ENCODE peak calls at places on chromosome 19, in ten cellular contexts. One of them, this sample, is unnamed.

GRCh38 chr19:56836059-56836458 is 4.5 kb downstream of the PEG3 start:
- DNase-seq in WTC11: no peak
- DNase-seq in kidney: no peak
- DNase-seq in nephron progenitor cell: no peak
- DNase-seq in AG04449: no peak
- DNase-seq in fibroblast of mammary gland: no peak
- DNase-seq in psoas muscle: no peak
- DNase-seq in testis: no peak
- DNase-seq in GM23338: no peak
- DNase-seq in fibroblast of the aortic adventitia: no peak
- DNase-seq in this sample: no peak

GRCh38 chr19:23957660-23958281 is 43.1 kb downstream of the ZNF726 start:
- DNase-seq in nephron progenitor cell: no peak
- DNase-seq in WTC11: no peak
- DNase-seq in fibroblast of the aortic adventitia: peak; percentile 3
- DNase-seq in fibroblast of mammary gland: peak; percentile 92
- DNase-seq in GM23338: no peak
- DNase-seq in AG04449: peak; percentile 14
- DNase-seq in testis: no peak
- DNase-seq in psoas muscle: no peak
- DNase-seq in kidney: peak; percentile 55
- DNase-seq in this sample: no peak

GRCh38 chr19:12580180-12580694 is 29.0 kb upstream of the ZNF564 start:
- DNase-seq in GM23338: no peak
- DNase-seq in psoas muscle: no peak
- DNase-seq in kidney: no peak
- DNase-seq in WTC11: no peak
- DNase-seq in AG04449: peak; percentile 59
- DNase-seq in testis: no peak
- DNase-seq in fibroblast of the aortic adventitia: no peak
- DNase-seq in nephron progenitor cell: no peak
- DNase-seq in fibroblast of mammary gland: peak; percentile 41
- DNase-seq in this sample: no peak

GRCh38 chr19:45424191-45425058 is 708 bp upstream of the ERCC1 start:
- DNase-seq in fibroblast of the aortic adventitia: peak; percentile 89
- DNase-seq in GM23338: peak; percentile 82
- DNase-seq in nephron progenitor cell: peak; percentile 45
- DNase-seq in AG04449: peak; percentile 79
- DNase-seq in kidney: peak; percentile 93
- DNase-seq in psoas muscle: peak; percentile 82
- DNase-seq in fibroblast of mammary gland: peak; percentile 97
- DNase-seq in WTC11: peak; percentile 60
- DNase-seq in testis: peak; percentile 53
- DNase-seq in this sample: no peak

GRCh38 chr19:41892173-41892902 is 9.4 kb downstream of the ARHGEF1 start:
- DNase-seq in AG04449: no peak
- DNase-seq in nephron progenitor cell: no peak
- DNase-seq in kidney: no peak
- DNase-seq in fibroblast of the aortic adventitia: no peak
- DNase-seq in testis: no peak
- DNase-seq in GM23338: no peak
- DNase-seq in WTC11: no peak
- DNase-seq in fibroblast of mammary gland: no peak
- DNase-seq in psoas muscle: no peak
- DNase-seq in this sample: no peak

GRCh38 chr19:43780706-43781525 is at the start of gene KCNN4:
- DNase-seq in testis: no peak
- DNase-seq in kidney: peak; percentile 74
- DNase-seq in nephron progenitor cell: no peak
- DNase-seq in fibroblast of the aortic adventitia: peak; percentile 58
- DNase-seq in psoas muscle: no peak
- DNase-seq in GM23338: no peak
- DNase-seq in fibroblast of mammary gland: peak; percentile 87
- DNase-seq in WTC11: no peak
- DNase-seq in AG04449: no peak
- DNase-seq in this sample: peak; percentile 70

GRCh38 chr19:20238025-20238623 is 71.1 kb downstream of the ZNF486 start:
- DNase-seq in fibroblast of mammary gland: peak; percentile 85
- DNase-seq in fibroblast of the aortic adventitia: peak; percentile 72
- DNase-seq in nephron progenitor cell: peak; percentile 78
- DNase-seq in GM23338: peak; percentile 99
- DNase-seq in testis: peak; percentile 97
- DNase-seq in kidney: peak; percentile 95
- DNase-seq in psoas muscle: peak; percentile 81
- DNase-seq in AG04449: peak; percentile 31
- DNase-seq in WTC11: peak; percentile 97
- DNase-seq in this sample: peak; percentile 79

GRCh38 chr19:44588753-44589112 is 24.6 kb upstream of the IGSF23 start:
- DNase-seq in nephron progenitor cell: no peak
- DNase-seq in AG04449: no peak
- DNase-seq in psoas muscle: no peak
- DNase-seq in fibroblast of the aortic adventitia: no peak
- DNase-seq in GM23338: no peak
- DNase-seq in kidney: no peak
- DNase-seq in fibroblast of mammary gland: no peak
- DNase-seq in WTC11: no peak
- DNase-seq in testis: no peak
- DNase-seq in this sample: no peak

GRCh38 chr19:18419699-18420460 is 682 bp downstream of the SSBP4 start:
- DNase-seq in testis: no peak
- DNase-seq in AG04449: no peak
- DNase-seq in psoas muscle: peak; percentile 51
- DNase-seq in GM23338: peak; percentile 55
- DNase-seq in fibroblast of the aortic adventitia: no peak
- DNase-seq in fibroblast of mammary gland: no peak
- DNase-seq in WTC11: no peak
- DNase-seq in kidney: peak; percentile 84
- DNase-seq in nephron progenitor cell: peak; percentile 46
- DNase-seq in this sample: no peak

GRCh38 chr19:41588497-41589209 is 12.7 kb downstream of the CEACAM21 start:
- DNase-seq in nephron progenitor cell: peak; percentile 67
- DNase-seq in psoas muscle: no peak
- DNase-seq in GM23338: peak; percentile 65
- DNase-seq in AG04449: no peak
- DNase-seq in testis: peak; percentile 39
- DNase-seq in kidney: no peak
- DNase-seq in fibroblast of the aortic adventitia: peak; percentile 32
- DNase-seq in WTC11: peak; percentile 69
- DNase-seq in fibroblast of mammary gland: peak; percentile 14
- DNase-seq in this sample: no peak

GRCh38 chr19:6091771-6092291 is 18.5 kb downstream of the RFX2 start:
- DNase-seq in WTC11: no peak
- DNase-seq in GM23338: no peak
- DNase-seq in fibroblast of mammary gland: peak; percentile 45
- DNase-seq in nephron progenitor cell: no peak
- DNase-seq in AG04449: no peak
- DNase-seq in testis: no peak
- DNase-seq in fibroblast of the aortic adventitia: peak; percentile 80
- DNase-seq in psoas muscle: no peak
- DNase-seq in kidney: no peak
- DNase-seq in this sample: no peak

GRCh38 chr19:49932731-49933131 is 3.4 kb upstream of the NUP62 start:
- DNase-seq in psoas muscle: no peak
- DNase-seq in AG04449: no peak
- DNase-seq in WTC11: no peak
- DNase-seq in fibroblast of the aortic adventitia: no peak
- DNase-seq in nephron progenitor cell: no peak
- DNase-seq in kidney: no peak
- DNase-seq in fibroblast of mammary gland: no peak
- DNase-seq in GM23338: no peak
- DNase-seq in testis: no peak
- DNase-seq in this sample: no peak

GRCh38 chr19:14398563-14398962 is 17.3 kb downstream of the ADGRE5 start:
- DNase-seq in fibroblast of the aortic adventitia: no peak
- DNase-seq in nephron progenitor cell: no peak
- DNase-seq in WTC11: no peak
- DNase-seq in testis: no peak
- DNase-seq in GM23338: no peak
- DNase-seq in psoas muscle: no peak
- DNase-seq in fibroblast of mammary gland: no peak
- DNase-seq in AG04449: no peak
- DNase-seq in kidney: peak; percentile 23
- DNase-seq in this sample: no peak

GRCh38 chr19:44587863-44588752 is 25.3 kb upstream of the IGSF23 start:
- DNase-seq in kidney: no peak
- DNase-seq in fibroblast of the aortic adventitia: peak; percentile 96
- DNase-seq in testis: no peak
- DNase-seq in WTC11: no peak
- DNase-seq in psoas muscle: no peak
- DNase-seq in GM23338: no peak
- DNase-seq in AG04449: peak; percentile 89
- DNase-seq in fibroblast of mammary gland: peak; percentile 85
- DNase-seq in nephron progenitor cell: no peak
- DNase-seq in this sample: no peak

GRCh38 chr19:49890349-49891311 is 6.1 kb downstream of the IL4I1 start:
- DNase-seq in testis: peak; percentile 57
- DNase-seq in AG04449: no peak
- DNase-seq in fibroblast of the aortic adventitia: no peak
- DNase-seq in fibroblast of mammary gland: no peak
- DNase-seq in kidney: no peak
- DNase-seq in nephron progenitor cell: peak; percentile 85
- DNase-seq in WTC11: peak; percentile 85
- DNase-seq in psoas muscle: no peak
- DNase-seq in GM23338: peak; percentile 80
- DNase-seq in this sample: peak; percentile 68

GRCh38 chr19:46586294-46586693 is 14.8 kb upstream of the CALM3 start:
- DNase-seq in fibroblast of the aortic adventitia: no peak
- DNase-seq in GM23338: no peak
- DNase-seq in testis: no peak
- DNase-seq in psoas muscle: no peak
- DNase-seq in fibroblast of mammary gland: no peak
- DNase-seq in nephron progenitor cell: no peak
- DNase-seq in WTC11: no peak
- DNase-seq in kidney: no peak
- DNase-seq in AG04449: no peak
- DNase-seq in this sample: no peak

GRCh38 chr19:49997709-49998108 is 27.5 kb downstream of the VRK3 start:
- DNase-seq in psoas muscle: no peak
- DNase-seq in GM23338: peak; percentile 85
- DNase-seq in fibroblast of mammary gland: peak; percentile 30
- DNase-seq in testis: peak; percentile 37
- DNase-seq in kidney: no peak
- DNase-seq in fibroblast of the aortic adventitia: peak; percentile 15
- DNase-seq in AG04449: no peak
- DNase-seq in nephron progenitor cell: peak; percentile 26
- DNase-seq in WTC11: peak; percentile 54
- DNase-seq in this sample: no peak

GRCh38 chr19:4744451-4745170 is 21.0 kb upstream of the DPP9 start:
- DNase-seq in AG04449: peak; percentile 75
- DNase-seq in kidney: no peak
- DNase-seq in testis: peak; percentile 91
- DNase-seq in fibroblast of mammary gland: peak; percentile 96
- DNase-seq in psoas muscle: no peak
- DNase-seq in fibroblast of the aortic adventitia: peak; percentile 95
- DNase-seq in nephron progenitor cell: no peak
- DNase-seq in GM23338: no peak
- DNase-seq in WTC11: no peak
- DNase-seq in this sample: no peak
- TF ChIP-seq CTCF in AG04449: no peak
- TF ChIP-seq CTCF in kidney: no peak
- TF ChIP-seq CTCF in testis: no peak
- TF ChIP-seq CTCF in fibroblast of mammary gland: no peak
- TF ChIP-seq CTCF in psoas muscle: no peak
- TF ChIP-seq CTCF in fibroblast of the aortic adventitia: no peak
- TF ChIP-seq CTCF in nephron progenitor cell: no peak
- TF ChIP-seq CTCF in GM23338: no peak
- TF ChIP-seq CTCF in WTC11: no peak
- TF ChIP-seq CTCF in this sample: no peak

GRCh38 chr19:11020982-11021759 is 60.3 kb downstream of the SMARCA4 start:
- DNase-seq in psoas muscle: no peak
- DNase-seq in nephron progenitor cell: no peak
- DNase-seq in kidney: no peak
- DNase-seq in fibroblast of the aortic adventitia: no peak
- DNase-seq in AG04449: no peak
- DNase-seq in GM23338: no peak
- DNase-seq in fibroblast of mammary gland: peak; percentile 27
- DNase-seq in WTC11: no peak
- DNase-seq in testis: no peak
- DNase-seq in this sample: no peak
- TF ChIP-seq CTCF in psoas muscle: no peak
- TF ChIP-seq CTCF in nephron progenitor cell: no peak
- TF ChIP-seq CTCF in kidney: no peak
- TF ChIP-seq CTCF in fibroblast of the aortic adventitia: no peak
- TF ChIP-seq CTCF in AG04449: no peak
- TF ChIP-seq CTCF in GM23338: no peak
- TF ChIP-seq CTCF in fibroblast of mammary gland: no peak
- TF ChIP-seq CTCF in WTC11: no peak
- TF ChIP-seq CTCF in testis: no peak
- TF ChIP-seq CTCF in this sample: no peak

DNA sequence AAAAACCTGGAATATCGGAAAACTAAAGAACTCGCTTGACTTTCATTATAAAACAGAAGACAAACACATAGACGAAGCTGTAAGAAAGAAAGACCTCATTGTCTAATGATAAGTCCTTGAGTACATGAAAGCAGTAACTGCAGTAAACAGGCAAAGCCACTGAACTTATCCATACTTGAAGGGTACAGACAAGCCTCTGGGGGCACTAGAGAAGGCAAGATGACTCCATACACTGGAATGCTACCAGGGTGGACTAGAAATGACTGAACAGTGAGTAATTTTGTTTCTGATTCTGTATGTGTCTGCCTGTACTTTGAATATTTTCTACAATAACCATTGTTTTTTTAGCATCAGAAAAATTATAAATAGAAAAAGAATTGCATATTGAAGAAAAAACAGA is 507.9 kb downstream of the UQCRFS1 start:
- DNase-seq in kidney: no peak
- DNase-seq in testis: no peak
- DNase-seq in GM23338: peak; percentile 52
- DNase-seq in WTC11: no peak
- DNase-seq in AG04449: peak; percentile 47
- DNase-seq in nephron progenitor cell: no peak
- DNase-seq in fibroblast of the aortic adventitia: peak; percentile 90
- DNase-seq in psoas muscle: no peak
- DNase-seq in fibroblast of mammary gland: peak; percentile 87
- DNase-seq in this sample: no peak
- TF ChIP-seq CTCF in kidney: no peak
- TF ChIP-seq CTCF in testis: no peak
- TF ChIP-seq CTCF in GM23338: peak; percentile 47
- TF ChIP-seq CTCF in WTC11: no peak
- TF ChIP-seq CTCF in AG04449: peak; percentile 56
- TF ChIP-seq CTCF in nephron progenitor cell: peak; percentile 30
- TF ChIP-seq CTCF in fibroblast of the aortic adventitia: peak; percentile 65
- TF ChIP-seq CTCF in psoas muscle: no peak
- TF ChIP-seq CTCF in fibroblast of mammary gland: peak; percentile 59
- TF ChIP-seq CTCF in this sample: no peak

DNA sequence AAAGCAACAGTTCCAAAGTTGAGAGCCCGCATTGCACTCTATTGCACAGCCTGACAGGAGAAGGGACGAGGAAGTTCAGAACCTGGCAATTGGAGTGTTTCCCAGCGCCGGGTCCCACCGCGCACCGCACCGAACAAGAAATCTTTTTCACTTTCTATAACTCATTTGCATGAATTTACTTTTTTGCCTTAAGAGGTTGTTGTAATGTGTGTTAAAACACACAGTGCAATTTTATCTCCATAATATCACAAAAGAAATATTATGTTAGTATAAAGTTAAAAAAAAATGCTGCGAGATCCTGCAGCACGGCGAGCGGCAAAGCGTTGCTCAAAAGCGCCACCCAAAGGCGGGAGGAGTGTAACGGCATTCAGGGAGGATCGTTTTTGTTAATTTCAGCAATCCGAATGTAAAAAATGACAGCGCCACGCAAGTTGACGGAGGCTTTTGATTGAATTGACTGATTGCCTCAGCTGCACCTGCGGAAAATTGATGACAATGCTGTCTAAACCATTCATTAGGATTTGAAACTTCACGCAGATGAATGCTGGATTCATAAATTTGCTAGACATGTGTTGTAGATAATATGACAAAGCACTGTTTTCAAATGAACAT is 303.6 kb upstream of the ZNF507 start:
- DNase-seq in GM23338: peak; percentile 74
- DNase-seq in nephron progenitor cell: peak; percentile 72
- DNase-seq in AG04449: no peak
- DNase-seq in kidney: no peak
- DNase-seq in fibroblast of the aortic adventitia: peak; percentile 41
- DNase-seq in psoas muscle: peak; percentile 22
- DNase-seq in testis: peak; percentile 75
- DNase-seq in fibroblast of mammary gland: peak; percentile 31
- DNase-seq in WTC11: peak; percentile 55
- DNase-seq in this sample: no peak
- TF ChIP-seq CTCF in GM23338: peak; percentile 97
- TF ChIP-seq CTCF in nephron progenitor cell: peak; percentile 89
- TF ChIP-seq CTCF in AG04449: peak; percentile 73
- TF ChIP-seq CTCF in kidney: peak; percentile 45
- TF ChIP-seq CTCF in fibroblast of the aortic adventitia: peak; percentile 80
- TF ChIP-seq CTCF in psoas muscle: peak; percentile 42
- TF ChIP-seq CTCF in testis: peak; percentile 76
- TF ChIP-seq CTCF in fibroblast of mammary gland: peak; percentile 76
- TF ChIP-seq CTCF in WTC11: peak; percentile 48
- TF ChIP-seq CTCF in this sample: no peak